ENCODE peak calls at places on chromosomes 7 and 10, in seven cellular contexts. One of them, this sample, is unnamed.

GRCh38 chr10:116715396-116715795 is 27.0 kb downstream of the HSPA12A start:
- DNase-seq in GM10248: no peak
- DNase-seq in mammary epithelial cell: no peak
- DNase-seq in IMR-90: no peak
- DNase-seq in ascending aorta: no peak
- DNase-seq in endothelial cell of umbilical vein: no peak
- DNase-seq in cardiac muscle cell: no peak
- DNase-seq in this sample: no peak

GRCh38 chr10:60606343-60607080 is 171.8 kb upstream of the CDK1 start:
- DNase-seq in ascending aorta: no peak
- DNase-seq in endothelial cell of umbilical vein: peak
- DNase-seq in cardiac muscle cell: peak
- DNase-seq in mammary epithelial cell: peak
- DNase-seq in IMR-90: peak
- DNase-seq in GM10248: no peak
- DNase-seq in this sample: no peak

GRCh38 chr10:28906011-28906411 is 228.7 kb downstream of the BAMBI start:
- DNase-seq in cardiac muscle cell: no peak
- DNase-seq in mammary epithelial cell: no peak
- DNase-seq in ascending aorta: no peak
- DNase-seq in IMR-90: no peak
- DNase-seq in GM10248: no peak
- DNase-seq in endothelial cell of umbilical vein: no peak
- DNase-seq in this sample: no peak

GRCh38 chr7:74474271-74474865 is 20.7 kb downstream of the GTF2IRD1 start:
- DNase-seq in endothelial cell of umbilical vein: no peak
- DNase-seq in cardiac muscle cell: no peak
- DNase-seq in ascending aorta: no peak
- DNase-seq in IMR-90: peak
- DNase-seq in GM10248: no peak
- DNase-seq in mammary epithelial cell: no peak
- DNase-seq in this sample: no peak

GRCh38 chr7:128867842-128868623 is 5.4 kb downstream of the ATP6V1F start:
- DNase-seq in GM10248: no peak
- DNase-seq in ascending aorta: no peak
- DNase-seq in cardiac muscle cell: peak
- DNase-seq in mammary epithelial cell: no peak
- DNase-seq in IMR-90: peak
- DNase-seq in endothelial cell of umbilical vein: no peak
- DNase-seq in this sample: no peak

GRCh38 chr10:51508156-51508555 is 191.2 kb downstream of the CSTF2T start:
- DNase-seq in GM10248: no peak
- DNase-seq in mammary epithelial cell: no peak
- DNase-seq in IMR-90: no peak
- DNase-seq in ascending aorta: no peak
- DNase-seq in cardiac muscle cell: no peak
- DNase-seq in endothelial cell of umbilical vein: no peak
- DNase-seq in this sample: no peak

GRCh38 chr10:29479081-29479917 is 155.5 kb downstream of the SVIL start:
- DNase-seq in endothelial cell of umbilical vein: no peak
- DNase-seq in GM10248: no peak
- DNase-seq in mammary epithelial cell: peak
- DNase-seq in cardiac muscle cell: no peak
- DNase-seq in IMR-90: peak
- DNase-seq in ascending aorta: no peak
- DNase-seq in this sample: no peak

GRCh38 chr10:70538195-70538520 is 59.6 kb downstream of the PALD1 start:
- DNase-seq in endothelial cell of umbilical vein: no peak
- DNase-seq in cardiac muscle cell: no peak
- DNase-seq in mammary epithelial cell: no peak
- DNase-seq in ascending aorta: no peak
- DNase-seq in GM10248: no peak
- DNase-seq in IMR-90: no peak
- DNase-seq in this sample: no peak

GRCh38 chr7:51352174-51353145 is 35.9 kb upstream of the COBL start:
- DNase-seq in mammary epithelial cell: no peak
- DNase-seq in IMR-90: no peak
- DNase-seq in cardiac muscle cell: no peak
- DNase-seq in endothelial cell of umbilical vein: no peak
- DNase-seq in ascending aorta: no peak
- DNase-seq in GM10248: no peak
- DNase-seq in this sample: no peak

GRCh38 chr10:124091646-124092269 is 1.6 kb downstream of the CHST15 start:
- DNase-seq in cardiac muscle cell: peak
- DNase-seq in endothelial cell of umbilical vein: peak
- DNase-seq in GM10248: no peak
- DNase-seq in ascending aorta: no peak
- DNase-seq in mammary epithelial cell: peak
- DNase-seq in IMR-90: no peak
- DNase-seq in this sample: no peak

GRCh38 chr7:138142583-138143201 is 66.4 kb downstream of the AKR1D1 start:
- DNase-seq in GM10248: no peak
- DNase-seq in endothelial cell of umbilical vein: no peak
- DNase-seq in cardiac muscle cell: no peak
- DNase-seq in IMR-90: no peak
- DNase-seq in ascending aorta: no peak
- DNase-seq in mammary epithelial cell: no peak
- DNase-seq in this sample: no peak

GRCh38 chr10:78717200-78717599 is 351.6 kb upstream of the ZMIZ1 start:
- DNase-seq in endothelial cell of umbilical vein: no peak
- DNase-seq in GM10248: no peak
- DNase-seq in mammary epithelial cell: peak
- DNase-seq in cardiac muscle cell: peak
- DNase-seq in ascending aorta: no peak
- DNase-seq in IMR-90: peak
- DNase-seq in this sample: no peak

GRCh38 chr10:112528235-112528634 is 81.2 kb downstream of the VTI1A start:
- DNase-seq in ascending aorta: no peak
- DNase-seq in cardiac muscle cell: no peak
- DNase-seq in mammary epithelial cell: no peak
- DNase-seq in IMR-90: no peak
- DNase-seq in endothelial cell of umbilical vein: no peak
- DNase-seq in GM10248: no peak
- DNase-seq in this sample: no peak

GRCh38 chr10:30701471-30702173 is 72.1 kb upstream of the LYZL2 start:
- DNase-seq in IMR-90: peak
- DNase-seq in GM10248: peak
- DNase-seq in mammary epithelial cell: no peak
- DNase-seq in cardiac muscle cell: peak
- DNase-seq in ascending aorta: no peak
- DNase-seq in endothelial cell of umbilical vein: no peak
- DNase-seq in this sample: no peak

GRCh38 chr7:129771201-129771927 is 159.8 kb downstream of the NRF1 start:
- DNase-seq in mammary epithelial cell: no peak
- DNase-seq in cardiac muscle cell: no peak
- DNase-seq in IMR-90: no peak
- DNase-seq in GM10248: no peak
- DNase-seq in endothelial cell of umbilical vein: no peak
- DNase-seq in ascending aorta: no peak
- DNase-seq in this sample: no peak

GRCh38 chr7:78530351-78530750 is 731.8 kb downstream of the PHTF2 start:
- DNase-seq in cardiac muscle cell: peak
- DNase-seq in GM10248: no peak
- DNase-seq in endothelial cell of umbilical vein: peak
- DNase-seq in mammary epithelial cell: peak
- DNase-seq in ascending aorta: no peak
- DNase-seq in IMR-90: peak
- DNase-seq in this sample: peak

GRCh38 chr10:123007558-123008378 is 827 bp downstream of the IKZF5 start:
- DNase-seq in endothelial cell of umbilical vein: peak
- DNase-seq in ascending aorta: peak
- DNase-seq in IMR-90: peak
- DNase-seq in mammary epithelial cell: peak
- DNase-seq in GM10248: peak
- DNase-seq in cardiac muscle cell: peak
- DNase-seq in this sample: no peak

GRCh38 chr10:87635498-87636312 is 24.0 kb upstream of the PAPSS2 start:
- DNase-seq in ascending aorta: no peak
- DNase-seq in mammary epithelial cell: peak
- DNase-seq in IMR-90: peak
- DNase-seq in cardiac muscle cell: peak
- DNase-seq in GM10248: no peak
- DNase-seq in endothelial cell of umbilical vein: peak
- DNase-seq in this sample: peak

GRCh38 chr7:23523486-23524075 is 8.2 kb downstream of the TRA2A start:
- DNase-seq in mammary epithelial cell: no peak
- DNase-seq in GM10248: no peak
- DNase-seq in cardiac muscle cell: no peak
- DNase-seq in IMR-90: no peak
- DNase-seq in endothelial cell of umbilical vein: no peak
- DNase-seq in ascending aorta: no peak
- DNase-seq in this sample: no peak

GRCh38 chr7:23524473-23524872 is 7.3 kb downstream of the TRA2A start:
- DNase-seq in IMR-90: no peak
- DNase-seq in endothelial cell of umbilical vein: no peak
- DNase-seq in cardiac muscle cell: no peak
- DNase-seq in GM10248: no peak
- DNase-seq in mammary epithelial cell: no peak
- DNase-seq in ascending aorta: no peak
- DNase-seq in this sample: no peak

GRCh38 chr7:23514755-23515154 is 17.0 kb downstream of the TRA2A start:
- DNase-seq in ascending aorta: no peak
- DNase-seq in endothelial cell of umbilical vein: no peak
- DNase-seq in mammary epithelial cell: no peak
- DNase-seq in cardiac muscle cell: no peak
- DNase-seq in IMR-90: no peak
- DNase-seq in GM10248: peak
- DNase-seq in this sample: no peak

DNA sequence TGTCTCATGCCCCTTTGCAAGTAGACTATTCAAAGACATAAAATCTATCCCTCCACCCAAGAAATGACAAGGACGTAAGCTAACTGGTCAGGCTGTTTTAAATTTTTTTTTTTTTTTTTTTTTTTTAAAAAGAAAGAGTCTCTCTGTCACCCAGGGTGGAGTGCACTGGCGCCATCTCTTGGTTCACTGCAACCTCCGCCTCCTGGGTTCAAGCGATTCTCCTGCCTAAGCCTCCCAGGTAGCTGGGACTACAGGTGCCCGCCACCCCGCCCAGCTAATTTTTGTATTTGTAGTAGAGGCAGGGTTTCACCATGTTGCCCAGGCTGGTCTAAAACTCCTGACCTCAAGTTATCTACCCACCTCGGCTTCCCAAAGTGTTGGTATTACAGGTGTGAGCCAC is 11.2 kb downstream of the TRA2A start:
- DNase-seq in endothelial cell of umbilical vein: no peak
- DNase-seq in IMR-90: no peak
- DNase-seq in mammary epithelial cell: no peak
- DNase-seq in ascending aorta: no peak
- DNase-seq in cardiac muscle cell: no peak
- DNase-seq in GM10248: no peak
- DNase-seq in this sample: no peak
- TF ChIP-seq CTCF in endothelial cell of umbilical vein: peak
- TF ChIP-seq CTCF in IMR-90: peak
- TF ChIP-seq CTCF in mammary epithelial cell: no peak
- TF ChIP-seq CTCF in ascending aorta: no peak
- TF ChIP-seq CTCF in cardiac muscle cell: peak
- TF ChIP-seq CTCF in GM10248: peak
- TF ChIP-seq CTCF in this sample: peak

GRCh38 chr7:25843467-25843866 is 308.5 kb upstream of the NFE2L3 start:
- DNase-seq in endothelial cell of umbilical vein: no peak
- DNase-seq in mammary epithelial cell: no peak
- DNase-seq in IMR-90: no peak
- DNase-seq in cardiac muscle cell: no peak
- DNase-seq in GM10248: no peak
- DNase-seq in ascending aorta: no peak
- DNase-seq in this sample: no peak
- TF ChIP-seq CTCF in endothelial cell of umbilical vein: no peak
- TF ChIP-seq CTCF in mammary epithelial cell: no peak
- TF ChIP-seq CTCF in IMR-90: no peak
- TF ChIP-seq CTCF in cardiac muscle cell: no peak
- TF ChIP-seq CTCF in GM10248: no peak
- TF ChIP-seq CTCF in ascending aorta: no peak
- TF ChIP-seq CTCF in this sample: peak

DNA sequence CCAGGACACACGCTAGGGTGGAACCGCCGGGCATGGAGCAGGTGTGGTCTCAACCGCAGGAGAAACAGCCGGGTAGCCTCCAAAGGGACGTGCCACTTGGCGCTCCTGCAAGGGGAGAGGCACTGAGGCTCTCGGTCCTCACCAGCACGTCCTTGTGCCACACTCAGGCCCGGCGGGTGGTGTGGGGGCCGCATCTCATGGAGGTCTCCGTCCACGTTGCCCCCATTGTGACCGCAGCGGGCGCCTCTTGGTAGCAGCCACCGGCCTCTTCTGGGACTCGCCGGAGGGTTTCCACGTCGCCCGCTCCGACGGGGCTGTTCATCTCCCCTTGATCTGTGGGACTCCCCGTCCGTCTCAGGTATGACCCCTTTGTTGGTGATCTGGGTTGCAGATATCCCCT is 49.2 kb upstream of the ELFN1 start:
- DNase-seq in ascending aorta: no peak
- DNase-seq in mammary epithelial cell: no peak
- DNase-seq in IMR-90: no peak
- DNase-seq in cardiac muscle cell: no peak
- DNase-seq in endothelial cell of umbilical vein: no peak
- DNase-seq in GM10248: no peak
- DNase-seq in this sample: no peak
- TF ChIP-seq CTCF in ascending aorta: no peak
- TF ChIP-seq CTCF in mammary epithelial cell: no peak
- TF ChIP-seq CTCF in IMR-90: no peak
- TF ChIP-seq CTCF in cardiac muscle cell: no peak
- TF ChIP-seq CTCF in endothelial cell of umbilical vein: no peak
- TF ChIP-seq CTCF in GM10248: no peak
- TF ChIP-seq CTCF in this sample: no peak

DNA sequence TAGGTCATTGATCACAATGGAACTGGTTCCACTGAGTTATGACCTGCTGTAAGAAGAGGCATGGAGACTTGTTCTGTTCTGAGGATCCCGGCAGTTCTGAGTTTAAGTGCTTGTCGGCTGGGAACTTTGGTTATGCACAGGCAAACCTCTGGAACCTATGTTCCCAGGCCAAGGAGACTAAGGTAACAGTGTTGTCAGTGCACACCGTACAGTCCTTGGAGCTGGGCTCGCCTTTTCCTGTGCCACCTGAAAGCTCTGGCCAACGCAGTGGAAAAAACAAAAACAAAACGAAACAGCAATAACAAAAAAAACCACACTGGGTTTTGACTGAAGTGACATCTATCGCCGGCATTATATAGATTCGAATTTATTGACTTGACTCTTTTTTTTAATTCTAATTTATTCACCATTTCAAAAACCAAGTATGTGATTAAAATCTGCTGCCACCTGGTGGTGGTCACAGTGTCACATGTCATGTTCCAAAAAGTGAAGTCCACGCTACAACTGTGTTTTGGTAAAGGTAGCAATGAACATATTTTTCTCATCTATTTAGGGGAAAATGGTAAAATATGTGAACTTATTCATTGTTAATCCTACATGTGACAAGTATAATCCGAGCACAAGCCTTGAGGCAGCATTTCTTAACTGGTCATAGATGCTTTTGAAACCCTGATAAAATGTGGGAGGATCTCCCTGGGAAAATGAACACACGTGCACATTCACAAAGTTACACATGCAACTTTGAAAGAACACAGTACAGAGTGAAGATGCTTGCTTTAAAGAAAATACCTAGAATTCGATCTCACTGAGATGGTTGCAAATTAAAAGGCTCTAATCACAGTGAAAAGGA is 113.8 kb upstream of the PPP2R2D start:
- DNase-seq in ascending aorta: no peak
- DNase-seq in mammary epithelial cell: peak
- DNase-seq in endothelial cell of umbilical vein: peak
- DNase-seq in cardiac muscle cell: peak
- DNase-seq in IMR-90: peak
- DNase-seq in GM10248: no peak
- DNase-seq in this sample: no peak
- TF ChIP-seq CTCF in ascending aorta: peak
- TF ChIP-seq CTCF in mammary epithelial cell: peak
- TF ChIP-seq CTCF in endothelial cell of umbilical vein: peak
- TF ChIP-seq CTCF in cardiac muscle cell: peak
- TF ChIP-seq CTCF in IMR-90: peak
- TF ChIP-seq CTCF in GM10248: peak
- TF ChIP-seq CTCF in this sample: peak